ENCODE peak calls at places on chromosomes 1 and 21, in nine cellular contexts. N is heart left ventricle; L is CD8-positive, alpha-beta T cell; Y is endodermal cell; P is PC-9; W is thoracic aorta; D is tibial artery; T is prostate gland; U is IMR-90. F is an unnamed sample. For H3K4me1, the result is how much of the 10 kb centered on the place peaks cover.

GRCh38 chr1:159937014-159937750 is 8.2 kb downstream of the IGSF9 start:
- DNase-seq in N (no peak), L (no peak), Y (no peak), P (peak), W (no peak), D (no peak), T (no peak), U (no peak), F (no peak)

GRCh38 chr1:1237874-1238701 is 6.1 kb downstream of the B3GALT6 start:
- DNase-seq in N (no peak), L (no peak), Y (no peak), P (peak), W (no peak), D (no peak), T (no peak), U (no peak), F (no peak)

GRCh38 chr1:229557913-229558414 is 543 bp downstream of the ABCB10 start:
- DNase-seq in N (peak), L (peak), Y (peak), P (no peak), W (no peak), D (peak), T (peak), U (no peak), F (peak)

GRCh38 chr1:245493029-245493428 is 338.2 kb downstream of the KIF26B start:
- DNase-seq in N (no peak), L (no peak), Y (no peak), P (no peak), W (no peak), D (no peak), T (no peak), U (no peak), F (peak)

GRCh38 chr1:66478116-66478515 is 55.8 kb upstream of the SGIP1 start:
- DNase-seq in N (no peak), L (no peak), Y (no peak), P (no peak), W (no peak), D (no peak), T (no peak), U (peak), F (no peak)

GRCh38 chr1:226602186-226603029 is 53.8 kb downstream of the STUM start:
- DNase-seq in N (peak), L (no peak), Y (no peak), P (no peak), W (no peak), D (peak), T (no peak), U (peak), F (no peak)

GRCh38 chr1:230382060-230382491 is 44.1 kb downstream of the PGBD5 start:
- DNase-seq in N (no peak), L (no peak), Y (peak), P (no peak), W (no peak), D (no peak), T (no peak), U (no peak), F (no peak)

GRCh38 chr1:206708058-206708457 is 23.4 kb downstream of the MAPKAPK2 start:
- DNase-seq in N (no peak), L (no peak), Y (peak), P (peak), W (no peak), D (no peak), T (no peak), U (no peak), F (no peak)

GRCh38 chr1:213122514-213122929 is 71.5 kb downstream of the RPS6KC1 start:
- DNase-seq in N (no peak), L (no peak), Y (no peak), P (no peak), W (no peak), D (no peak), T (no peak), U (peak), F (no peak)

GRCh38 chr21:34612056-34612455 is 2.9 kb downstream of the RCAN1 start:
- DNase-seq in N (no peak), L (no peak), Y (no peak), P (no peak), W (no peak), D (no peak), T (no peak), U (no peak), F (no peak)

GRCh38 chr1:11487196-11487751 is 8.3 kb downstream of the DISP3 start:
- DNase-seq in N (no peak), L (no peak), Y (no peak), P (no peak), W (no peak), D (no peak), T (no peak), U (no peak), F (no peak)

GRCh38 chr1:35725591-35725990 is 6.9 kb upstream of the C1orf216 start:
- DNase-seq in N (no peak), L (no peak), Y (no peak), P (no peak), W (no peak), D (no peak), T (no peak), U (peak), F (no peak)

GRCh38 chr21:25457411-25457810 is 149.9 kb downstream of the MRPL39 start:
- DNase-seq in N (no peak), L (no peak), Y (no peak), P (no peak), W (no peak), D (no peak), T (no peak), U (peak), F (no peak)

GRCh38 chr1:107152332-107152731 is 11.5 kb downstream of the NTNG1 start:
- DNase-seq in N (no peak), L (no peak), Y (no peak), P (no peak), W (no peak), D (no peak), T (no peak), U (no peak), F (no peak)

GRCh38 chr1:164588388-164589341 is 29.7 kb downstream of the PBX1 start:
- DNase-seq in N (peak), L (no peak), Y (peak), P (no peak), W (no peak), D (peak), T (no peak), U (peak), F (peak)

GRCh38 chr1:247528812-247529474 is 7.3 kb downstream of the OR2C3 start:
- DNase-seq in N (no peak), L (no peak), Y (no peak), P (peak), W (no peak), D (no peak), T (peak), U (no peak), F (no peak)

GRCh38 chr1:110035236-110035752 is 870 bp downstream of the STRIP1 start:
- DNase-seq in N (no peak), L (no peak), Y (no peak), P (no peak), W (no peak), D (no peak), T (no peak), U (peak), F (no peak)

GRCh38 chr1:208787219-208787618 is 543.0 kb upstream of the PLXNA2 start:
- DNase-seq in N (no peak), L (no peak), Y (no peak), P (no peak), W (no peak), D (no peak), T (no peak), U (no peak), F (no peak)

GRCh38 chr1:111553199-111553598 is 49.8 kb upstream of the ADORA3 start:
- DNase-seq in N (no peak), L (no peak), Y (no peak), P (peak), W (no peak), D (no peak), T (no peak), U (peak), F (no peak)

GRCh38 chr1:220734571-220735326 is 13.4 kb upstream of the MTARC2 start:
- DNase-seq in N (no peak), L (no peak), Y (no peak), P (peak), W (no peak), D (no peak), T (no peak), U (peak), F (no peak)

GRCh38 chr1:54463259-54464030 is 57.3 kb upstream of the SSBP3 start:
- DNase-seq in N (no peak), L (no peak), Y (no peak), P (no peak), W (no peak), D (no peak), T (no peak), U (no peak), F (peak)

GRCh38 chr1:40389234-40389815 is 15.8 kb downstream of the SMAP2 start:
- DNase-seq in N (no peak), L (no peak), Y (no peak), P (no peak), W (no peak), D (no peak), T (no peak), U (no peak), F (no peak)

GRCh38 chr1:9078035-9078948 is 8.9 kb upstream of the SLC2A5 start:
- DNase-seq in N (no peak), L (no peak), Y (no peak), P (peak), W (no peak), D (no peak), T (no peak), U (peak), F (no peak)

GRCh38 chr1:153742411-153743142 is 14.7 kb downstream of the INTS3 start:
- DNase-seq in N (no peak), L (no peak), Y (no peak), P (no peak), W (no peak), D (no peak), T (no peak), U (peak), F (no peak)

DNA sequence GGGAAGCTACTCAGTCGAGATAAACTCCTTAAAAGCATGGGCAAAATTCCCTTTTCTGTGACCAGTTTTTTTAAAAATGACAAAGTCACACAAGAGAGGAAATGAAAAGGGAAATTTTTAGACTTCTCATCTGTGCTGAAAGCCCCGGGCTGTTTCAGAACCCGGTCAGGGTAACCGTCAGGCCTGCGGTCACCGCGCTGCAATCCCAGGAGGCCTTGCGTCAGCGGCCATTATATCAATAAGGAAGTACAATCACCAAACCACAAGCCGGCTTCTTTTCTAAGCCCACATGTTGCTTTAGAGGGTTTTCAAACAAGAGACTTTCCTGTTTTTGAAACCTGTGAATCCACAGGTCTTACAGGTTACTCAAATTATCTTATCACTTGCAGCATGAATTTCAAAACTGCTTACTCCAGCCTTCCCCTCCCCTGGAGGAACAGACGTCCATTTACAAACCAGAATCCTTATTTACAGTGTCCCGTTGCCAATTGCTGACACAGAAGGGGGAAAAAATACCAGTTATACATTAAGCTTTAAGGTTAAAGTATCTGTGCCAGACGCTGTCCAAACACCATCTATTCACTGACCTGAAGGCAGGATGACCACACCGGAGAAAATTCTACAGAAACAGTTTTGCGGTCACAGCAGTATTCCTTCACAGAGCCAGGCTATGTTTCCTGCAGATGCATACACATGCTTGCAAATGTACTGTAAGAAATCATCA is 165.3 kb downstream of the TOMM20 start:
- DNase-seq in N (peak), L (peak), Y (no peak), P (peak), W (no peak), D (peak), T (peak), U (peak), F (no peak)
- H3K4me1 ChIP-seq in N (half or more), L (half or more), Y (under half), P (half or more), W (half or more), D (under half), T (under half), U (under half), F (under half)

DNA sequence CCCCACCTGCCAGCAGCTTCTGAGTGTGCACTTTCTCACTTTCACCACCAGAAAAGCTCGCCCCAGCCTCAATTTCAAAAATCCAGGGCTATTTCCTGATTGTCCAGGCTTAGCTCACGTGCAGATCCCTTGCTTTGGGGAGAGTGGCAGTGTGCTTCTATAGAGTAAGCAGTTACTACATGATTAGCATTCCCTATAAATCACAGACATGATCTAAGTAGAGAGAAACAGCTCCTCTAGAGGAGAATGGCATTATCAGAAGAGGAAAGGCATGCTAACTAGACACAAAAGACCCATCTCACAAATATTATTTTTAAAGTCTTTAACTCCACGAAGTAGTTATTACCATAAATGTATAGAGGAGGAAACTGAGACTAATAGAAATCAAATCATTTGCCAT is 455.9 kb upstream of the PKN2 start:
- DNase-seq in N (no peak), L (no peak), Y (no peak), P (no peak), W (no peak), D (no peak), T (no peak), U (no peak), F (no peak)
- TF ChIP-seq CTCF in N (no peak), L (no peak), Y (peak), P (peak), W (no peak), D (no peak), T (no peak), U (no peak), F (peak)

GRCh38 chr1:45828841-45829240 is 25.4 kb downstream of the MAST2 start:
- DNase-seq in N (no peak), L (no peak), Y (no peak), P (no peak), W (no peak), D (no peak), T (no peak), U (no peak), F (no peak)

GRCh38 chr1:45836451-45836850 is 33.0 kb downstream of the MAST2 start:
- DNase-seq in N (no peak), L (no peak), Y (no peak), P (no peak), W (no peak), D (no peak), T (no peak), U (no peak), F (no peak)

GRCh38 chr1:45834689-45835088 is 31.3 kb downstream of the MAST2 start:
- DNase-seq in N (no peak), L (no peak), Y (no peak), P (no peak), W (no peak), D (no peak), T (peak), U (no peak), F (no peak)

DNA sequence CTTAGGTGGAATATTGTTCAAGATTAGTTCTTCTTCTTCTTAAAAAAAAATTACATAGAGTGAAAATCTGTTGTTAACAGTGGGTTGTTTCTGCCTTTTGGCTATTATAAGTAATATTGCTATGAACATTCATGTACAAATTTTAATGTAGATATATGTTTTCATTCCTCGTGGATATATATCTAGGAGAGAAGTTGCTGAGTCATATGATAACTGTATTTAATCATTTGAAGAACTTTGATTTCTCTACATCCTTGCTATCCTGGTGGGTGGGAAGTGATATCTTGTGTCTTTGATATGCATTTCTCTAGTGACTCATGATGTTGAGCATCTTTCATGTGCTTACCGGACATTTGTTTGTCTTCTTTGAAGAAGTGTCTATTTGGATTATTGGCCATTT is 29.9 kb downstream of the MAST2 start:
- DNase-seq in N (no peak), L (no peak), Y (no peak), P (no peak), W (no peak), D (no peak), T (no peak), U (peak), F (no peak)
- H3K4me1 ChIP-seq in N (under half), L (under half), Y (under half), P (under half), W (under half), D (under half), T (under half), U (under half), F (under half)

DNA sequence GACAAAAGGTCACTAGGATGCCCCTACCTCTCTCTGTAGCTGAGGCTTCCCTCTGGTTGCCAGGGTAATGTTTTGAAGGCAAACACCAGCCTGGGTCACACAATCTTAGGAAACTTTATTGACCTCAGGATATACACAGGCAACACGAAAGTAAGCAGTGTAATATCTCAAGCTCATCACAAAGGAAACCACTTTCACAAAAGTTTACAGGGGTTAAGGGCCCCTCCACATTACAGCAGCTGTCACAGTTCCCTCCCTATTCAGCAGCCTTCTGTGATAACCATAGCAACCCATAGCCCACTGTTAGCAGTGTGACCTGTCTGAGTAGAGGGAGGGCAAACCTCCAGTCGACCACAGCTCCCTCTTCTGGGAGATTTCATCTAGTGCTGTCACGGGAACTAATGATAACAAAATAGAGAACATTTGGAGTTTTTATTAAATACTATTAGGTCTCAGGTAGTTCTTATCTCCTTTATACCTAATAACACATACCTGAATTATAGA is 149.8 kb downstream of the PTPRC start:
- DNase-seq in N (no peak), L (no peak), Y (peak), P (no peak), W (no peak), D (no peak), T (no peak), U (no peak), F (peak)
- TF ChIP-seq CTCF in N (no peak), L (no peak), Y (peak), P (no peak), W (no peak), D (no peak), T (no peak), U (peak), F (peak)

GRCh38 chr1:33239487-33239886 is 16.8 kb upstream of the ZNF362 start:
- DNase-seq in N (no peak), L (no peak), Y (peak), P (no peak), W (no peak), D (peak), T (no peak), U (no peak), F (no peak)
- H3K4me1 ChIP-seq in N (under half), L (under half), Y (under half), P (under half), W (under half), D (under half), T (under half), U (under half), F (under half)

DNA sequence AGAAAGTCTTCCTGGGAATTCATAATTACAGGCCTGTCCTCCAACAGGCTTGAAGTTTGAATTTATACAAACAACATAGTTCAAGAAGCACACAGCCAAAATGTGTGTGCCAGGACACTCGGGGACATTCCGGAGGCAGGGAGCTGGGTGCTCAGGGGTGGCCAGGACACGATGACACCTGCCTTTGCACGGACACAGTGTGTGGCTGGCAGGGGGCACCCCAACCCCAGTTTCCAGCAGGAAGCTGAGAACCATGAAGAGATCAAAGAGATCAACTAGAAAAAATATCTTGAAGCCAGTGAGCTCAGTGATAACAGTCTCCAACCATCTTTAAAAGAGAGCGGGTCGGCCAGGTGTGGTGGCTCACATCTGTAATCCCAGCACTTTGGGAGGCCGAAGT is 32.5 kb upstream of the TRAPPC10 start:
- DNase-seq in N (no peak), L (no peak), Y (no peak), P (no peak), W (no peak), D (no peak), T (no peak), U (no peak), F (no peak)
- TF ChIP-seq CTCF in N (no peak), L (no peak), Y (no peak), P (no peak), W (no peak), D (no peak), T (no peak), U (peak), F (no peak)

GRCh38 chr1:58896211-58897183 is 112.7 kb upstream of the JUN start:
- DNase-seq in N (peak), L (no peak), Y (peak), P (peak), W (no peak), D (peak), T (peak), U (no peak), F (peak)
- H3K4me1 ChIP-seq in N (half or more), L (under half), Y (under half), P (under half), W (under half), D (under half), T (under half), U (under half), F (under half)